ENCODE peak calls at places on chromosome 6, in seven cellular contexts. S is GM13977; T is astrocyte of the spinal cord; V is mesothelial cell of epicardium; U is CD4-positive, alpha-beta T cell; X is GM12864; R is CD8-positive, alpha-beta memory T cell. W is an unnamed sample.

GRCh38 chr6:145327497-145328055 is 407.7 kb downstream of the EPM2A start:
- DNase-seq in S (no peak), T (no peak), V (no peak), U (no peak), X (no peak), R (no peak), W (no peak)

GRCh38 chr6:16694789-16695188 is 66.5 kb downstream of the ATXN1 start:
- DNase-seq in S (peak), T (no peak), V (no peak), U (no peak), X (peak), R (no peak), W (no peak)

GRCh38 chr6:31624070-31624469 is 3.6 kb downstream of the PRRC2A start:
- DNase-seq in S (no peak), T (no peak), V (no peak), U (no peak), X (no peak), R (no peak), W (no peak)

GRCh38 chr6:3422457-3422816 is 34.4 kb downstream of the SLC22A23 start:
- DNase-seq in S (no peak), T (no peak), V (no peak), U (no peak), X (no peak), R (no peak), W (no peak)

GRCh38 chr6:113825776-113826175 is 31.4 kb upstream of the MARCKS start:
- DNase-seq in S (no peak), T (peak), V (no peak), U (no peak), X (no peak), R (no peak), W (peak)

GRCh38 chr6:51336185-51336584 is 517.5 kb downstream of the TFAP2B start:
- DNase-seq in S (no peak), T (no peak), V (no peak), U (no peak), X (no peak), R (no peak), W (no peak)

GRCh38 chr6:136952714-136953260 is 30.7 kb downstream of the SLC35D3 start:
- DNase-seq in S (no peak), T (no peak), V (no peak), U (no peak), X (no peak), R (no peak), W (no peak)

GRCh38 chr6:130680118-130680517 is 147.1 kb upstream of the SMLR1 start:
- DNase-seq in S (no peak), T (peak), V (no peak), U (no peak), X (no peak), R (no peak), W (no peak)

GRCh38 chr6:107606407-107606806 is 116.5 kb downstream of the SOBP start:
- DNase-seq in S (no peak), T (no peak), V (no peak), U (no peak), X (no peak), R (no peak), W (no peak)

GRCh38 chr6:163405412-163406309 is 8.9 kb upstream of the QKI start:
- DNase-seq in S (peak), T (no peak), V (no peak), U (no peak), X (no peak), R (peak), W (peak)

GRCh38 chr6:162056745-162057144 is 670.8 kb downstream of the PRKN start:
- DNase-seq in S (no peak), T (peak), V (no peak), U (no peak), X (no peak), R (no peak), W (no peak)

GRCh38 chr6:162239330-162239729 is 488.2 kb downstream of the PRKN start:
- DNase-seq in S (no peak), T (no peak), V (no peak), U (no peak), X (no peak), R (no peak), W (no peak)

GRCh38 chr6:121616411-121616810 is 181.0 kb downstream of the GJA1 start:
- DNase-seq in S (no peak), T (no peak), V (no peak), U (no peak), X (no peak), R (no peak), W (no peak)

GRCh38 chr6:157724960-157725741 is 97.9 kb upstream of the SNX9 start:
- DNase-seq in S (no peak), T (no peak), V (no peak), U (no peak), X (no peak), R (no peak), W (no peak)

GRCh38 chr6:140669321-140669720 is 1294.9 kb upstream of the CITED2 start:
- DNase-seq in S (no peak), T (peak), V (no peak), U (no peak), X (no peak), R (no peak), W (no peak)

GRCh38 chr6:88044530-88044929 is 3.1 kb upstream of the SPACA1 start:
- DNase-seq in S (no peak), T (no peak), V (no peak), U (no peak), X (no peak), R (no peak), W (no peak)

GRCh38 chr6:10582774-10583508 is 61.8 kb downstream of the GCNT2 start:
- DNase-seq in S (no peak), T (no peak), V (no peak), U (no peak), X (no peak), R (no peak), W (no peak)

GRCh38 chr6:34115396-34116314 is 30.2 kb downstream of the GRM4 start:
- DNase-seq in S (peak), T (peak), V (peak), U (no peak), X (no peak), R (peak), W (no peak)

GRCh38 chr6:147287869-147288271 is 83.7 kb downstream of the STXBP5 start:
- DNase-seq in S (no peak), T (peak), V (no peak), U (no peak), X (no peak), R (no peak), W (no peak)

GRCh38 chr6:2855061-2855519 is 13.4 kb upstream of the SERPINB1 start:
- DNase-seq in S (no peak), T (peak), V (no peak), U (no peak), X (no peak), R (no peak), W (no peak)

GRCh38 chr6:27812078-27812804 is 100.0 kb downstream of the OR2B2 start:
- DNase-seq in S (no peak), T (no peak), V (no peak), U (no peak), X (no peak), R (no peak), W (no peak)

GRCh38 chr6:22151892-22152291 is 144.9 kb downstream of the PRL start:
- DNase-seq in S (no peak), T (no peak), V (no peak), U (no peak), X (no peak), R (no peak), W (no peak)

GRCh38 chr6:26032387-26033131 is 54.7 kb upstream of the HFE start:
- DNase-seq in S (no peak), T (peak), V (peak), U (no peak), X (no peak), R (no peak), W (no peak)

GRCh38 chr6:97978855-97979271 is 695.8 kb upstream of the MMS22L start:
- DNase-seq in S (no peak), T (no peak), V (no peak), U (no peak), X (no peak), R (no peak), W (no peak)

GRCh38 chr6:30556964-30557682 is at the start of gene PRR3:
- DNase-seq in S (peak), T (peak), V (peak), U (peak), X (no peak), R (no peak), W (peak)

GRCh38 chr6:35795453-35796071 is 1.6 kb downstream of the CLPS start:
- DNase-seq in S (no peak), T (no peak), V (no peak), U (no peak), X (no peak), R (no peak), W (no peak)

GRCh38 chr6:168216741-168217140 is 102.8 kb downstream of the DACT2 start:
- DNase-seq in S (no peak), T (no peak), V (no peak), U (no peak), X (no peak), R (no peak), W (no peak)

GRCh38 chr6:31356946-31357466 is at the start of gene HLA-B:
- DNase-seq in S (peak), T (peak), V (no peak), U (peak), X (peak), R (peak), W (peak)

GRCh38 chr6:147161974-147162495 is 42.2 kb upstream of the STXBP5 start:
- DNase-seq in S (no peak), T (peak), V (no peak), U (no peak), X (no peak), R (no peak), W (no peak)

GRCh38 chr6:170100046-170100445 is 190.8 kb downstream of the DLL1 start:
- DNase-seq in S (no peak), T (no peak), V (no peak), U (no peak), X (no peak), R (no peak), W (peak)

GRCh38 chr6:1654095-1654494 is 44.4 kb downstream of the FOXC1 start:
- DNase-seq in S (no peak), T (no peak), V (no peak), U (no peak), X (no peak), R (no peak), W (no peak)

GRCh38 chr6:18752278-18753057 is 365.3 kb downstream of the RNF144B start:
- DNase-seq in S (no peak), T (no peak), V (no peak), U (no peak), X (no peak), R (no peak), W (no peak)

GRCh38 chr6:37283786-37284185 is 25.8 kb upstream of the TMEM217 start:
- DNase-seq in S (no peak), T (no peak), V (no peak), U (no peak), X (no peak), R (no peak), W (peak)

GRCh38 chr6:80728830-80729229 is 622.4 kb downstream of the BCKDHB start:
- DNase-seq in S (no peak), T (no peak), V (no peak), U (no peak), X (no peak), R (no peak), W (no peak)

GRCh38 chr6:136251394-136251793 is 1.3 kb upstream of the MTFR2 start:
- DNase-seq in S (no peak), T (no peak), V (no peak), U (no peak), X (no peak), R (no peak), W (no peak)

W was measured in heart left ventricle.